ENCODE peak calls at places on chromosomes 4 and X, in seven cellular contexts. One of them, this sample, is unnamed. For H3K27me3, the result is how much of the 10 kb centered on the place peaks cover.

GRCh38 chr4:130636486-130636885 is 1540.5 kb downstream of the C4orf33 start:
- DNase-seq in body of pancreas: no peak
- DNase-seq in BE2C: peak
- DNase-seq in CD8-positive, alpha-beta T cell: no peak
- DNase-seq in lower lobe of right lung: no peak
- DNase-seq in colonic mucosa: no peak
- DNase-seq in BJ: no peak
- DNase-seq in this sample: no peak

GRCh38 chr4:176774852-176775251 is 17.9 kb downstream of the VEGFC start:
- DNase-seq in colonic mucosa: no peak
- DNase-seq in lower lobe of right lung: no peak
- DNase-seq in BE2C: no peak
- DNase-seq in BJ: no peak
- DNase-seq in CD8-positive, alpha-beta T cell: no peak
- DNase-seq in body of pancreas: no peak
- DNase-seq in this sample: no peak

GRCh38 chrX:45619290-45619689 is 418.6 kb upstream of the DIPK2B start:
- DNase-seq in body of pancreas: no peak
- DNase-seq in colonic mucosa: no peak
- DNase-seq in BJ: no peak
- DNase-seq in BE2C: no peak
- DNase-seq in CD8-positive, alpha-beta T cell: no peak
- DNase-seq in lower lobe of right lung: no peak
- DNase-seq in this sample: no peak

GRCh38 chr4:186643501-186644315 is 79.9 kb downstream of the FAT1 start:
- DNase-seq in BJ: peak
- DNase-seq in BE2C: no peak
- DNase-seq in lower lobe of right lung: no peak
- DNase-seq in CD8-positive, alpha-beta T cell: no peak
- DNase-seq in colonic mucosa: no peak
- DNase-seq in body of pancreas: no peak
- DNase-seq in this sample: no peak

GRCh38 chr4:52658671-52659015 is 458 bp downstream of the USP46 start:
- DNase-seq in body of pancreas: no peak
- DNase-seq in BE2C: no peak
- DNase-seq in BJ: no peak
- DNase-seq in colonic mucosa: no peak
- DNase-seq in CD8-positive, alpha-beta T cell: no peak
- DNase-seq in lower lobe of right lung: no peak
- DNase-seq in this sample: no peak

GRCh38 chr4:116321471-116321870 is 763.9 kb downstream of the TRAM1L1 start:
- DNase-seq in BJ: no peak
- DNase-seq in BE2C: no peak
- DNase-seq in lower lobe of right lung: no peak
- DNase-seq in colonic mucosa: no peak
- DNase-seq in body of pancreas: no peak
- DNase-seq in CD8-positive, alpha-beta T cell: no peak
- DNase-seq in this sample: no peak

GRCh38 chr4:157739237-157739636 is 433.6 kb downstream of the GASK1B start:
- DNase-seq in colonic mucosa: no peak
- DNase-seq in BJ: no peak
- DNase-seq in CD8-positive, alpha-beta T cell: no peak
- DNase-seq in BE2C: no peak
- DNase-seq in lower lobe of right lung: no peak
- DNase-seq in body of pancreas: no peak
- DNase-seq in this sample: no peak

GRCh38 chr4:108010167-108010566 is 20.5 kb downstream of the HADH start:
- DNase-seq in BE2C: no peak
- DNase-seq in lower lobe of right lung: no peak
- DNase-seq in CD8-positive, alpha-beta T cell: no peak
- DNase-seq in BJ: peak
- DNase-seq in colonic mucosa: no peak
- DNase-seq in body of pancreas: no peak
- DNase-seq in this sample: no peak

GRCh38 chr4:133483600-133484246 is 334.6 kb downstream of the PCDH10 start:
- DNase-seq in BJ: peak
- DNase-seq in CD8-positive, alpha-beta T cell: no peak
- DNase-seq in body of pancreas: no peak
- DNase-seq in colonic mucosa: no peak
- DNase-seq in lower lobe of right lung: no peak
- DNase-seq in BE2C: peak
- DNase-seq in this sample: no peak

GRCh38 chr4:139558235-139559094 is 2.4 kb upstream of the SETD7 start:
- DNase-seq in body of pancreas: peak
- DNase-seq in CD8-positive, alpha-beta T cell: no peak
- DNase-seq in BJ: no peak
- DNase-seq in colonic mucosa: no peak
- DNase-seq in BE2C: no peak
- DNase-seq in lower lobe of right lung: no peak
- DNase-seq in this sample: no peak

GRCh38 chrX:137926090-137926489 is 360.2 kb downstream of the ZIC3 start:
- DNase-seq in body of pancreas: no peak
- DNase-seq in lower lobe of right lung: no peak
- DNase-seq in BJ: no peak
- DNase-seq in colonic mucosa: no peak
- DNase-seq in BE2C: peak
- DNase-seq in CD8-positive, alpha-beta T cell: no peak
- DNase-seq in this sample: no peak

GRCh38 chrX:44043496-44043895 is 70.3 kb upstream of the NDP start:
- DNase-seq in lower lobe of right lung: no peak
- DNase-seq in BJ: no peak
- DNase-seq in body of pancreas: no peak
- DNase-seq in colonic mucosa: no peak
- DNase-seq in CD8-positive, alpha-beta T cell: no peak
- DNase-seq in BE2C: no peak
- DNase-seq in this sample: no peak

GRCh38 chr4:39348371-39349265 is 17.5 kb downstream of the RFC1 start:
- DNase-seq in colonic mucosa: no peak
- DNase-seq in BJ: no peak
- DNase-seq in body of pancreas: no peak
- DNase-seq in lower lobe of right lung: no peak
- DNase-seq in BE2C: no peak
- DNase-seq in CD8-positive, alpha-beta T cell: no peak
- DNase-seq in this sample: no peak

GRCh38 chr4:109557433-109557832 is 2.6 kb upstream of the MCUB start:
- DNase-seq in CD8-positive, alpha-beta T cell: no peak
- DNase-seq in body of pancreas: no peak
- DNase-seq in BE2C: no peak
- DNase-seq in colonic mucosa: no peak
- DNase-seq in BJ: no peak
- DNase-seq in lower lobe of right lung: no peak
- DNase-seq in this sample: no peak
- H3K4me3 ChIP-seq in CD8-positive, alpha-beta T cell: no peak
- H3K4me3 ChIP-seq in body of pancreas: no peak
- H3K4me3 ChIP-seq in BE2C: no peak
- H3K4me3 ChIP-seq in colonic mucosa: no peak
- H3K4me3 ChIP-seq in BJ: no peak
- H3K4me3 ChIP-seq in lower lobe of right lung: no peak
- H3K4me3 ChIP-seq in this sample: no peak

GRCh38 chrX:78092296-78092695 is 11.8 kb upstream of the PGK1 start:
- DNase-seq in colonic mucosa: no peak
- DNase-seq in BE2C: peak
- DNase-seq in lower lobe of right lung: no peak
- DNase-seq in body of pancreas: no peak
- DNase-seq in CD8-positive, alpha-beta T cell: no peak
- DNase-seq in BJ: peak
- DNase-seq in this sample: no peak
- TF ChIP-seq CTCF in colonic mucosa: no peak
- TF ChIP-seq CTCF in BE2C: peak
- TF ChIP-seq CTCF in lower lobe of right lung: no peak
- TF ChIP-seq CTCF in body of pancreas: no peak
- TF ChIP-seq CTCF in CD8-positive, alpha-beta T cell: peak
- TF ChIP-seq CTCF in BJ: peak
- TF ChIP-seq CTCF in this sample: no peak

DNA sequence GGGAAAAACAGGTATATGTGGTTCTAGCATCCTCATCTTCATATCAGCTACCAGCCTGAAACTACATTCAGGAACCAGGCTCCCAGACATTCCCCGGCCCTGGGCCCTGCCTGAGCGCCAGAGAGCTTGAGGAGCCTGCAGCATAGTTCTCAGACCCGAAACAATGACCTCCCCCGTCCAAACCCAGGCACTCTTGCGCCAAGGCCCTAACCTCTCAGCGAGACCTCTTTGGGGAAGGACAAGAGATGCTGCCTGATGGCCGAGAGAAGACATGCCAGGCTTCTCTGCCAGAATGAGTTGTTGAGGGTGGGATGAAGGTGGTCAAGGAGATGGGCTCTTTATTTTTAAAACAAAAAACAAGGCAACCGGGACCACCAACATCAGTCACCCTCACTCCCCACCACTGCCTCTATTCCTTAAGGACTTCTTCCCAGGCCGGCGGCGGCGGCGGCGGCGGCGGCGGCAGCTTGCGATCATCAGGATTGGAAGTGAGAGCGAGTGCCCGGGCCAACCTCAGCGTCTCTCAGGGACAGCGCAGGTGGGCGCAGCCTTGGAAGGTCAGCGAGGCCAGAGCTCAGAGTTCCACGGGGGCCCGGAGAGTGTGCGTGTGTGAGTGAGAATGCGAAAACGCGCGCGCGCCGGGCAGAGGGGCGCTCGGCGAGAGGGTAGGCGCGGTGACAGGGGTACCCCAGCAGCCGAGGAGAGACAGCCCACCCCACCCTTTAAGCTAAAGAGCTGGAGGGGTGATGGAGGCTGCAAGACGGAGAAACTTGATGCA is 619 bp downstream of the INPP4B start:
- DNase-seq in CD8-positive, alpha-beta T cell: no peak
- DNase-seq in lower lobe of right lung: peak
- DNase-seq in colonic mucosa: peak
- DNase-seq in BE2C: peak
- DNase-seq in body of pancreas: peak
- DNase-seq in BJ: no peak
- DNase-seq in this sample: peak
- H3K27me3 ChIP-seq in CD8-positive, alpha-beta T cell: under half
- H3K27me3 ChIP-seq in lower lobe of right lung: under half
- H3K27me3 ChIP-seq in colonic mucosa: under half
- H3K27me3 ChIP-seq in BE2C: under half
- H3K27me3 ChIP-seq in body of pancreas: under half
- H3K27me3 ChIP-seq in BJ: under half
- H3K27me3 ChIP-seq in this sample: under half

DNA sequence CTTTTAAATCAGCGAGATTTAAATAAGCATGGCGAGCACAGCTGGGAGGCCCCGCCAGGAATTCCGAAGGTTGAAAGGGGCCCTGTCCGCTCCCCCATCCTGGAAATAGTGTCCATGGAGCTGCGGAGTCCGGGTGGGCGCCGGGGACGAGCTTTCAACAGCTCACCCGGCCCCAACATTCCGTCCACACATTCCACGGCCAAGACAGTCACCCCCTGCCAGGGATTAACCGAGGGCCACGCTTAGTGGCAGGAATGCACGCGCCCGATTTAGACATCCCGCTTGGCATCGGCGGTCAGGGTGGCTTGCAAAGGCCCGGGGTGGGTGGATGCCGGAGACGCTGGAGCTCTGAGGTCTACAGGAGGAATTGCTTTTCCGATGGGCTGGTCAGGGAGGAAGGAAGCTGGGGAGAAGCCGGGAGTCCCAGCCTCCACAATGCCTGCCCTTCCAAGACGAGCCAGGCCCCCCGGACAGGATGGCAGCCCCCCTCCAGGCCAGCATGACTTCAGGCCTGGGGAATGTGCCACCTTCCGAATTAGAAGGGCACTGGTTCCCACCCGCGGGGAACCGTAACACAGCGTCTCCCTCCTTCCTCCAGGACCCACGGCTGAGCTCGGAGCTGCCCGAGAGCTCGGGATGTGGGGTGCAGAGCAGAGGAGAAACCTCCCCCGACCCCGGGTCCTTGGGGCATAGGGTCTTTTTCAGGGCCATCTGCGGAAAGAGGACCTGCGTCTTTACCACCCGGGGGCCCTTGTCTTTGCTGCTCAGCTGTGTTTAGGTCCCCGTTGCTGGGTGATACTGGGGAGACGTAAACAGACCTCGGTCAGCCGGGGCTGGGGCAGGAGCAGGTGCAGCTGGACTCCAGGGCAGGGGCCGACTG is 26.9 kb upstream of the PPP2R3B start:
- DNase-seq in lower lobe of right lung: no peak
- DNase-seq in body of pancreas: no peak
- DNase-seq in BJ: no peak
- DNase-seq in CD8-positive, alpha-beta T cell: no peak
- DNase-seq in colonic mucosa: no peak
- DNase-seq in BE2C: no peak
- DNase-seq in this sample: peak
- H3K4me3 ChIP-seq in lower lobe of right lung: peak
- H3K4me3 ChIP-seq in body of pancreas: no peak
- H3K4me3 ChIP-seq in BJ: no peak
- H3K4me3 ChIP-seq in CD8-positive, alpha-beta T cell: no peak
- H3K4me3 ChIP-seq in colonic mucosa: no peak
- H3K4me3 ChIP-seq in BE2C: no peak
- H3K4me3 ChIP-seq in this sample: peak

This sample was measured in tibial artery.